ENCODE peak calls at places on chromosome 22, in four cellular contexts. One of them, this sample, is unnamed.

GRCh38 chr22:46436595-46437163 is 100.7 kb downstream of the CELSR1 start:
- DNase-seq in GM04504: no peak
- DNase-seq in NCI-H1105: no peak
- DNase-seq in naive B cell: no peak
- DNase-seq in this sample: no peak

GRCh38 chr22:50711446-50712340 is 26.3 kb upstream of the ACR start:
- DNase-seq in GM04504: no peak
- DNase-seq in NCI-H1105: no peak
- DNase-seq in naive B cell: no peak
- DNase-seq in this sample: no peak

GRCh38 chr22:43956383-43956782 is 1.1 kb downstream of the SAMM50 start:
- DNase-seq in GM04504: no peak
- DNase-seq in NCI-H1105: no peak
- DNase-seq in naive B cell: no peak
- DNase-seq in this sample: no peak

GRCh38 chr22:30305906-30306628 is 16.8 kb upstream of the CASTOR1 start:
- DNase-seq in GM04504: no peak
- DNase-seq in NCI-H1105: no peak
- DNase-seq in naive B cell: no peak
- DNase-seq in this sample: no peak

GRCh38 chr22:38348751-38349496 is 31.7 kb upstream of the CSNK1E start:
- DNase-seq in GM04504: no peak
- DNase-seq in NCI-H1105: no peak
- DNase-seq in naive B cell: no peak
- DNase-seq in this sample: no peak

GRCh38 chr22:49209452-49210195 is 618.0 kb downstream of the BRD1 start:
- DNase-seq in GM04504: no peak
- DNase-seq in NCI-H1105: peak
- DNase-seq in naive B cell: no peak
- DNase-seq in this sample: no peak

GRCh38 chr22:24402460-24403192 is 24.8 kb upstream of the ADORA2A start:
- DNase-seq in GM04504: peak
- DNase-seq in NCI-H1105: peak
- DNase-seq in naive B cell: no peak
- DNase-seq in this sample: peak

GRCh38 chr22:18024276-18024939 is at the start of gene MICAL3:
- DNase-seq in GM04504: no peak
- DNase-seq in NCI-H1105: peak
- DNase-seq in naive B cell: peak
- DNase-seq in this sample: no peak

GRCh38 chr22:35919002-35919542 is 109.6 kb downstream of the RBFOX2 start:
- DNase-seq in GM04504: no peak
- DNase-seq in NCI-H1105: no peak
- DNase-seq in naive B cell: no peak
- DNase-seq in this sample: no peak

GRCh38 chr22:43066844-43067385 is 22.3 kb downstream of the TTLL1 start:
- DNase-seq in GM04504: peak
- DNase-seq in NCI-H1105: no peak
- DNase-seq in naive B cell: no peak
- DNase-seq in this sample: peak

GRCh38 chr22:43275545-43275981 is 67.6 kb downstream of the SCUBE1 start:
- DNase-seq in GM04504: no peak
- DNase-seq in NCI-H1105: no peak
- DNase-seq in naive B cell: no peak
- DNase-seq in this sample: no peak

GRCh38 chr22:35705141-35705540 is 12.5 kb upstream of the APOL5 start:
- DNase-seq in GM04504: peak
- DNase-seq in NCI-H1105: no peak
- DNase-seq in naive B cell: no peak
- DNase-seq in this sample: peak

GRCh38 chr22:44599084-44599483 is 101.1 kb upstream of the RTL6 start:
- DNase-seq in GM04504: no peak
- DNase-seq in NCI-H1105: no peak
- DNase-seq in naive B cell: no peak
- DNase-seq in this sample: no peak

GRCh38 chr22:35299217-35299716 is 427 bp upstream of the TOM1 start:
- DNase-seq in GM04504: no peak
- DNase-seq in NCI-H1105: peak
- DNase-seq in naive B cell: no peak
- DNase-seq in this sample: no peak

GRCh38 chr22:19773470-19774040 is 13.0 kb downstream of the TBX1 start:
- DNase-seq in GM04504: no peak
- DNase-seq in NCI-H1105: no peak
- DNase-seq in naive B cell: no peak
- DNase-seq in this sample: no peak

GRCh38 chr22:50573491-50574382 is 4.5 kb downstream of the CPT1B start:
- DNase-seq in GM04504: no peak
- DNase-seq in NCI-H1105: no peak
- DNase-seq in naive B cell: no peak
- DNase-seq in this sample: no peak

GRCh38 chr22:19965771-19966709 is 24.4 kb upstream of the TXNRD2 start:
- DNase-seq in GM04504: no peak
- DNase-seq in NCI-H1105: peak
- DNase-seq in naive B cell: no peak
- DNase-seq in this sample: no peak

GRCh38 chr22:43376765-43377485 is 33.8 kb upstream of the SCUBE1 start:
- DNase-seq in GM04504: no peak
- DNase-seq in NCI-H1105: no peak
- DNase-seq in naive B cell: no peak
- DNase-seq in this sample: no peak

GRCh38 chr22:37930952-37931440 is 22.4 kb downstream of the C22orf23 start:
- DNase-seq in GM04504: no peak
- DNase-seq in NCI-H1105: no peak
- DNase-seq in naive B cell: no peak
- DNase-seq in this sample: no peak

GRCh38 chr22:49232319-49233067 is 595.2 kb downstream of the BRD1 start:
- DNase-seq in GM04504: no peak
- DNase-seq in NCI-H1105: no peak
- DNase-seq in naive B cell: no peak
- DNase-seq in this sample: no peak

GRCh38 chr22:23268877-23269276 is 88.6 kb downstream of the BCR start:
- DNase-seq in GM04504: no peak
- DNase-seq in NCI-H1105: no peak
- DNase-seq in naive B cell: no peak
- DNase-seq in this sample: no peak

GRCh38 chr22:28835630-28836189 is 35.3 kb upstream of the XBP1 start:
- DNase-seq in GM04504: no peak
- DNase-seq in NCI-H1105: no peak
- DNase-seq in naive B cell: no peak
- DNase-seq in this sample: no peak

GRCh38 chr22:40200795-40201194 is 23.1 kb downstream of the TNRC6B start:
- DNase-seq in GM04504: no peak
- DNase-seq in NCI-H1105: no peak
- DNase-seq in naive B cell: no peak
- DNase-seq in this sample: no peak

GRCh38 chr22:39999144-39999757 is 4.5 kb downstream of the FAM83F start:
- DNase-seq in GM04504: no peak
- DNase-seq in NCI-H1105: no peak
- DNase-seq in naive B cell: no peak
- DNase-seq in this sample: no peak

GRCh38 chr22:40665312-40665711 is 14.0 kb upstream of the MCHR1 start:
- DNase-seq in GM04504: no peak
- DNase-seq in NCI-H1105: no peak
- DNase-seq in naive B cell: no peak
- DNase-seq in this sample: no peak

GRCh38 chr22:35346596-35347220 is 34.2 kb upstream of the HMOX1 start:
- DNase-seq in GM04504: no peak
- DNase-seq in NCI-H1105: no peak
- DNase-seq in naive B cell: no peak
- DNase-seq in this sample: no peak

GRCh38 chr22:21569459-21570161 is 2.1 kb downstream of the UBE2L3 start:
- DNase-seq in GM04504: no peak
- DNase-seq in NCI-H1105: no peak
- DNase-seq in naive B cell: no peak
- DNase-seq in this sample: no peak

GRCh38 chr22:23207786-23208325 is 27.5 kb downstream of the BCR start:
- DNase-seq in GM04504: no peak
- DNase-seq in NCI-H1105: peak
- DNase-seq in naive B cell: peak
- DNase-seq in this sample: no peak

GRCh38 chr22:25174888-25175411 is 24.7 kb upstream of the CRYBB3 start:
- DNase-seq in GM04504: no peak
- DNase-seq in NCI-H1105: no peak
- DNase-seq in naive B cell: no peak
- DNase-seq in this sample: no peak

GRCh38 chr22:44828193-44828592 is 75.8 kb downstream of the ARHGAP8 start:
- DNase-seq in GM04504: no peak
- DNase-seq in NCI-H1105: no peak
- DNase-seq in naive B cell: no peak
- DNase-seq in this sample: no peak

GRCh38 chr22:43401233-43401632 is 10.6 kb upstream of the MPPED1 start:
- DNase-seq in GM04504: no peak
- DNase-seq in NCI-H1105: no peak
- DNase-seq in naive B cell: no peak
- DNase-seq in this sample: no peak

GRCh38 chr22:46075764-46076531 is 74.4 kb upstream of the PPARA start:
- DNase-seq in GM04504: no peak
- DNase-seq in NCI-H1105: no peak
- DNase-seq in naive B cell: no peak
- DNase-seq in this sample: no peak

GRCh38 chr22:48004936-48005335 is 1242.5 kb downstream of the TBC1D22A start:
- DNase-seq in GM04504: no peak
- DNase-seq in NCI-H1105: no peak
- DNase-seq in naive B cell: no peak
- DNase-seq in this sample: no peak

GRCh38 chr22:38072322-38073149 is 11.4 kb downstream of the SLC16A8 start:
- DNase-seq in GM04504: no peak
- DNase-seq in NCI-H1105: no peak
- DNase-seq in naive B cell: no peak
- DNase-seq in this sample: no peak

GRCh38 chr22:42434283-42434682 is 2.1 kb upstream of the NFAM1 start:
- DNase-seq in GM04504: no peak
- DNase-seq in NCI-H1105: peak
- DNase-seq in naive B cell: no peak
- DNase-seq in this sample: no peak

GRCh38 chr22:20130739-20131592 is 638 bp upstream of the ZDHHC8 start:
- DNase-seq in GM04504: peak
- DNase-seq in NCI-H1105: peak
- DNase-seq in naive B cell: peak
- DNase-seq in this sample: no peak

GRCh38 chr22:37515902-37516301 is 3.3 kb downstream of the CARD10 start:
- DNase-seq in GM04504: no peak
- DNase-seq in NCI-H1105: no peak
- DNase-seq in naive B cell: no peak
- DNase-seq in this sample: no peak

GRCh38 chr22:26406118-26406517 is 22.9 kb upstream of the ASPHD2 start:
- DNase-seq in GM04504: no peak
- DNase-seq in NCI-H1105: peak
- DNase-seq in naive B cell: no peak
- DNase-seq in this sample: no peak

GRCh38 chr22:48496987-48497650 is 1330.6 kb downstream of the BRD1 start:
- DNase-seq in GM04504: no peak
- DNase-seq in NCI-H1105: no peak
- DNase-seq in naive B cell: no peak
- DNase-seq in this sample: no peak

This sample was measured in AG04449.